ENCODE peak calls at places on chromosomes 1 and 21, in eight cellular contexts. U is IMR-90, D is MM.1S, O is neural progenitor cell, V is NT2/D1, Q is H9, P is endodermal cell, M is mesendoderm. F is an unnamed sample.

GRCh38 chr1:21663251-21663950 is 5.8 kb downstream of the RAP1GAP start:
- DNase-seq in D (no peak), V (no peak), M (no peak), Q (no peak), O (no peak), U (no peak), P (no peak), F (no peak)

GRCh38 chr1:109263597-109264378 is 14.4 kb downstream of the CELSR2 start:
- DNase-seq in O (peak; percentile 96), P (peak; percentile 99), U (peak; percentile 79), D (peak; percentile 48), M (peak; percentile 98), V (peak; percentile 77), Q (peak; percentile 98), F (peak; percentile 85)

GRCh38 chr1:17201201-17202021 is 3.5 kb upstream of the PADI1 start:
- DNase-seq in O (no peak), V (no peak), P (peak; percentile 51), D (no peak), U (no peak), M (no peak), Q (peak; percentile 33), F (no peak)

GRCh38 chr1:241765390-241765789 is 82.6 kb upstream of the EXO1 start:
- DNase-seq in Q (no peak), M (no peak), D (no peak), V (no peak), O (no peak), U (no peak), P (no peak), F (no peak)

GRCh38 chr1:18574754-18575153 is 55.9 kb upstream of the PAX7 start:
- DNase-seq in V (no peak), Q (no peak), O (no peak), P (no peak), M (no peak), U (no peak), D (no peak), F (no peak)

GRCh38 chr1:48069662-48070432 is 72.7 kb upstream of the TRABD2B start:
- DNase-seq in O (no peak), U (no peak), M (no peak), P (peak; percentile 20), Q (no peak), V (no peak), D (no peak), F (peak; percentile 50)

GRCh38 chr1:235411489-235412486 is 44.6 kb downstream of the TBCE start:
- DNase-seq in U (no peak), O (no peak), V (no peak), P (no peak), Q (no peak), D (no peak), M (peak; percentile 33), F (peak; percentile 54)

GRCh38 chr1:100187912-100188311 is 9.9 kb upstream of the LRRC39 start:
- DNase-seq in P (no peak), M (no peak), D (no peak), O (no peak), V (no peak), U (peak; percentile 26), Q (no peak), F (peak; percentile 20)

GRCh38 chr1:162373541-162374375 is 2.9 kb downstream of the SPATA46 start:
- DNase-seq in U (peak; percentile 16), Q (no peak), D (no peak), P (no peak), O (no peak), M (no peak), V (no peak), F (no peak)

GRCh38 chr1:53511933-53512806 is 53.0 kb downstream of the DMRTB1 start:
- DNase-seq in D (no peak), U (peak; percentile 72), O (no peak), M (no peak), V (no peak), P (no peak), Q (no peak), F (no peak)

GRCh38 chr1:204826970-204827369 is 43.7 kb upstream of the NFASC start:
- DNase-seq in D (peak; percentile 22), V (peak; percentile 84), P (peak; percentile 94), O (peak; percentile 68), M (peak; percentile 90), U (no peak), Q (peak; percentile 87), F (peak; percentile 53)

GRCh38 chr1:64948905-64949833 is 17.2 kb downstream of the JAK1 start:
- DNase-seq in P (no peak), V (no peak), U (no peak), Q (no peak), M (peak; percentile 60), D (no peak), O (no peak), F (no peak)

GRCh38 chr21:22871692-22872091 is 1873.5 kb downstream of the NCAM2 start:
- DNase-seq in U (no peak), Q (no peak), V (no peak), M (no peak), O (no peak), D (no peak), P (no peak), F (no peak)

GRCh38 chr1:206905295-206906164 is 8.3 kb downstream of the IL24 start:
- DNase-seq in P (no peak), D (no peak), U (peak; percentile 94), O (no peak), Q (no peak), M (peak; percentile 90), V (no peak), F (no peak)

GRCh38 chr1:93716974-93717373 is 35.3 kb upstream of the BCAR3 start:
- DNase-seq in P (peak; percentile 40), Q (no peak), O (no peak), U (peak; percentile 53), V (no peak), D (no peak), M (peak; percentile 63), F (no peak)

GRCh38 chr1:107933736-107934135 is 31.2 kb downstream of the VAV3 start:
- DNase-seq in P (no peak), V (no peak), D (no peak), Q (no peak), O (no peak), U (no peak), M (no peak), F (no peak)

GRCh38 chr1:107939256-107939655 is 25.7 kb downstream of the VAV3 start:
- DNase-seq in V (no peak), O (no peak), U (no peak), P (no peak), Q (no peak), M (no peak), D (no peak), F (no peak)

GRCh38 chr1:107934573-107934972 is 30.4 kb downstream of the VAV3 start:
- DNase-seq in D (peak; percentile 45), O (no peak), M (no peak), P (no peak), U (no peak), V (no peak), Q (no peak), F (no peak)

GRCh38 chr1:107935396-107936064 is 29.4 kb downstream of the VAV3 start:
- DNase-seq in D (no peak), O (no peak), V (no peak), Q (no peak), M (peak; percentile 39), P (no peak), U (no peak), F (no peak)

DNA sequence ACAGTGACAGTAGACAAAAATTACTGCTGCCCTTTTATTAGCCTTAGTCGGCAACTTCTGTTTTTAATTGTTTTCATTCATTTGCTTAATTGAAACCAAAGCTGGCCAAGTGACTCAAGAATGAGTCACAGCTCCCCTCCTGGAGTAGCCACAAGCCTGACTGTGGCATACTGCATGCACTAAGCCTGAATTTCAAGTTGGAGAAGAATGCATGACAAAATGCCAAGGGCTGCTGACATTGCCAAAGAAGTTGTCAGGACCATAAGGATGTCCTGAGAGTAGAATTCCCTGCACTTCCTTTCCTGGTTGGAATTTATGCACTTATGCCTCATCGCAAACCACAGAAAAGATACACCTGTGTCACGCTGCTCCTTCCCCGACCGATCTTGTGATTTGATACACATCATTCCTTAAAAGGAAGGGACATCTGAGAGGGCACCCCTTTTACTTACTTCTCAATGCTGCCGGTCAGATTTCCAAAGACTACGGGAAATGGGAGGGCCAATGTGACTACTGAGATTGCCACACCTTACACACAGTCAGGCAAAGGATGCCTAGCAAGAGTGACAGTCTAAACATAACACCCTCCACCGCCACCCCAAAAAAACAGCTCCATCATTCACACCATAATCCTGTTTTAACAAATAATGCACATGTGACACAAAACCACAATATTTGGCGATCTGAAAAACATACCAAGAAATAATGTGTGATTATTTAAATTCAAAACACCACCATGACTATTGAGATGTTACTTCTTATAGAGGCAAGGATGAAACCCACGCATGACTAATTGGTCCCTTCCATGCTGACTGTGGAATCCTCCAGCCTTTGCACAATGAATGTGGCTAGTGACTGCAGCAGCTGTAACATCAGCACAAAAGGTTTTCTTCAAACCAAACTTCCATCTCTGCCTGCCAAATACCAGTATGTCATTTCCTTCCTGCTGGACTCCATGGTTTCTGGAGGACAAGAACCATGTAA is 28.2 kb downstream of the VAV3 start:
- DNase-seq in Q (peak; percentile 78), V (peak; percentile 71), U (peak; percentile 62), D (peak; percentile 66), P (peak; percentile 81), M (peak; percentile 96), O (peak; percentile 25), F (no peak)
- H3K27me3 ChIP-seq in Q (no peaks in the 10 kb centered on the region), V (no peaks in the 10 kb centered on the region), U (no peaks in the 10 kb centered on the region), D (no peaks in the 10 kb centered on the region), P (no peaks in the 10 kb centered on the region), M (no peaks in the 10 kb centered on the region), O (no peaks in the 10 kb centered on the region), F (no peaks in the 10 kb centered on the region)

DNA sequence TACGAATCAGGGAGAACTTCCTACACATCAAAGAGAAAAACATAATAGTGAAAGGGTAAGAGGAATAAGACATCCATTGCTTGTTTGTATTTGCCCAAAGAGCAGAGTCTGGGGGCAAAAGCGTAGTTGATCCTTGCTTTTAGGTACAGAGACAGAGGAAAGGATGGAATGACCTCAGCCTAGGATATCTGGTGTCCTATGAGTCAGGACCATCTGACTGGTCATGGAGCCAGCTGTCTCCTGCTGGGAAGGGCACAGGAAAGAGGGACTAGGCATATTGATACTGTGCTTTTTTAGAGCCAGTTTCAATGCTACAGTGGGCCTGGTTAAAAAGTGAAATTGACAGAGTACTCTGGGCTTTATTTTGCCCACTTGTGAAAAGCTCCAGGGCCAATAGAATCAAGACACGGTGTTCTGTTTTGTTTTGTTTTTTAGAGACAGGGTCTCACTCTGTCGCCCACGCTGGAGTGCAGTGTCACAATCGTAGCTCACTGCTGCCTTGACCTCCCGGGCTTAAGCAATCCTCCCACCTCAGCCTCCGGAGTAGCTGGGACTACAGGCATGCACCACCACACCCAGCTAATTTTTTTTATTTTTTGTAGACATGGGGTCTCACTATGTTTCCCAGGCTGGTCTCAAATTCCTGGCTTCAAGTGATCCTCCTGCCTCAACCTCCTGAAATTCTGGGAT is 3.2 kb downstream of the PLEKHO1 start:
- DNase-seq in Q (no peak), U (peak; percentile 86), V (no peak), P (no peak), M (peak; percentile 42), D (no peak), O (no peak), F (no peak)
- H3K9ac ChIP-seq in Q (no peak overlapping the region), U (peak overlapping the region; percentile 40), V (no peak overlapping the region), P (no peak overlapping the region), M (no peak overlapping the region), D (no peak overlapping the region), O (no peak overlapping the region), F (no peak overlapping the region)

GRCh38 chr1:118985611-118986290 is 2.4 kb downstream of the TBX15 start:
- DNase-seq in V (no peak), O (no peak), D (no peak), P (no peak), U (no peak), Q (no peak), M (peak; percentile 34), F (no peak)
- H3K27me3 ChIP-seq in V (peaks cover 41% of the 10 kb centered on the region), O (peaks cover 100% of the 10 kb centered on the region), D (no peaks in the 10 kb centered on the region), P (peaks cover 100% of the 10 kb centered on the region), U (peaks cover 98% of the 10 kb centered on the region), Q (peaks cover 89% of the 10 kb centered on the region), M (peaks cover 81% of the 10 kb centered on the region), F (peaks cover 83% of the 10 kb centered on the region)

GRCh38 chr21:46226146-46226545 is 2.4 kb downstream of the LSS start:
- DNase-seq in M (no peak), O (no peak), Q (no peak), D (no peak), U (peak; percentile 19), P (peak; percentile 33), V (no peak), F (no peak)
- H3K9ac ChIP-seq in M (no peak overlapping the region), O (no peak overlapping the region), Q (no peak overlapping the region), D (no peak overlapping the region), U (no peak overlapping the region), P (no peak overlapping the region), V (no peak overlapping the region), F (no peak overlapping the region)

F was measured in colonic mucosa.